ENCODE peak calls at places on chromosomes 16 and 17, in seven cellular contexts. One of them, this sample, is unnamed. For H3K9me3, the result is how much of the 10 kb centered on the place peaks cover.

GRCh38 chr16:30350134-30350871 is 4.8 kb downstream of the CD2BP2 start:
- DNase-seq in stomach: no peak
- DNase-seq in esophagus squamous epithelium: no peak
- DNase-seq in AG04450: no peak
- DNase-seq in upper lobe of right lung: no peak
- DNase-seq in ascending aorta: no peak
- DNase-seq in testis: no peak
- DNase-seq in this sample: no peak

GRCh38 chr17:1413281-1413791 is 13.3 kb upstream of the YWHAE start:
- DNase-seq in stomach: peak
- DNase-seq in esophagus squamous epithelium: no peak
- DNase-seq in AG04450: no peak
- DNase-seq in upper lobe of right lung: peak
- DNase-seq in ascending aorta: peak
- DNase-seq in testis: peak
- DNase-seq in this sample: peak

GRCh38 chr17:38528101-38528500 is 77.7 kb downstream of the SRCIN1 start:
- DNase-seq in stomach: no peak
- DNase-seq in esophagus squamous epithelium: no peak
- DNase-seq in AG04450: no peak
- DNase-seq in upper lobe of right lung: no peak
- DNase-seq in ascending aorta: no peak
- DNase-seq in testis: no peak
- DNase-seq in this sample: no peak

GRCh38 chr16:1428511-1428910 is 2.4 kb upstream of the PERCC1 start:
- DNase-seq in stomach: no peak
- DNase-seq in esophagus squamous epithelium: no peak
- DNase-seq in AG04450: no peak
- DNase-seq in upper lobe of right lung: peak
- DNase-seq in ascending aorta: no peak
- DNase-seq in testis: no peak
- DNase-seq in this sample: no peak

GRCh38 chr17:81165246-81166032 is at the start of gene PVALEF:
- DNase-seq in stomach: no peak
- DNase-seq in esophagus squamous epithelium: no peak
- DNase-seq in AG04450: no peak
- DNase-seq in upper lobe of right lung: no peak
- DNase-seq in ascending aorta: no peak
- DNase-seq in testis: no peak
- DNase-seq in this sample: no peak

GRCh38 chr16:68126395-68126794 is 41.2 kb downstream of the NFATC3 start:
- DNase-seq in stomach: no peak
- DNase-seq in esophagus squamous epithelium: no peak
- DNase-seq in AG04450: no peak
- DNase-seq in upper lobe of right lung: no peak
- DNase-seq in ascending aorta: no peak
- DNase-seq in testis: no peak
- DNase-seq in this sample: no peak

GRCh38 chr17:22671110-22671509 is 978.8 kb downstream of the KCNJ18 start:
- DNase-seq in stomach: no peak
- DNase-seq in esophagus squamous epithelium: no peak
- DNase-seq in AG04450: no peak
- DNase-seq in upper lobe of right lung: peak
- DNase-seq in ascending aorta: no peak
- DNase-seq in testis: no peak
- DNase-seq in this sample: peak

GRCh38 chr16:78383118-78383517 is 283.7 kb downstream of the WWOX start:
- DNase-seq in stomach: no peak
- DNase-seq in esophagus squamous epithelium: no peak
- DNase-seq in AG04450: no peak
- DNase-seq in upper lobe of right lung: no peak
- DNase-seq in ascending aorta: no peak
- DNase-seq in testis: no peak
- DNase-seq in this sample: no peak

GRCh38 chr17:8946476-8946875 is 19.0 kb downstream of the PIK3R5 start:
- DNase-seq in stomach: no peak
- DNase-seq in esophagus squamous epithelium: no peak
- DNase-seq in AG04450: no peak
- DNase-seq in upper lobe of right lung: no peak
- DNase-seq in ascending aorta: no peak
- DNase-seq in testis: no peak
- DNase-seq in this sample: no peak

GRCh38 chr16:19967963-19968362 is 83.3 kb upstream of the GPRC5B start:
- DNase-seq in stomach: no peak
- DNase-seq in esophagus squamous epithelium: no peak
- DNase-seq in AG04450: no peak
- DNase-seq in upper lobe of right lung: no peak
- DNase-seq in ascending aorta: no peak
- DNase-seq in testis: no peak
- DNase-seq in this sample: no peak

GRCh38 chr16:57788252-57788841 is 13.9 kb downstream of the KIFC3 start:
- DNase-seq in stomach: no peak
- DNase-seq in esophagus squamous epithelium: no peak
- DNase-seq in AG04450: no peak
- DNase-seq in upper lobe of right lung: no peak
- DNase-seq in ascending aorta: no peak
- DNase-seq in testis: peak
- DNase-seq in this sample: no peak

DNA sequence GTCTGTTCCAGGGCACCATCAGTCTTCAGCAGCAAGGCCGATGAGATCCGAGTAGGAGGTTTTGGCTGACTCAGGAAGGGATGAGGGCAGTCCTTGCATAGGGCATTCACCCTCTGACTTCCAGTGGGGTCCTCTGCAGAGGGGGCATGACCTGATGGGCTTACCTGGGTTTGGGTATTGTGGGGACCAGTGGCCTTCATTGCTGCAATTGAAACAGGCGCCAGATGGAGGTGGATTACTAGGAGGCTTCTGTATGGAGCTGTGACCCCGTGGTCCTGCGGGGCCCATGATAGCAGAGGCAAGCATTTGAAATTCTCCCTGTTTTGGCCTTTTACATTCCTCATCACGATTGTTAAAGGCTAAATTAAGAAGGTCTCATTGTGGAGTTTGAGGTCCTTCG is 2448.7 kb downstream of the TP53TG3F start:
- DNase-seq in stomach: no peak
- DNase-seq in esophagus squamous epithelium: no peak
- DNase-seq in AG04450: no peak
- DNase-seq in upper lobe of right lung: no peak
- DNase-seq in ascending aorta: no peak
- DNase-seq in testis: no peak
- DNase-seq in this sample: no peak
- H3K9me3 ChIP-seq in stomach: under half
- H3K9me3 ChIP-seq in esophagus squamous epithelium: under half
- H3K9me3 ChIP-seq in AG04450: half or more
- H3K9me3 ChIP-seq in upper lobe of right lung: under half
- H3K9me3 ChIP-seq in ascending aorta: under half
- H3K9me3 ChIP-seq in testis: under half
- H3K9me3 ChIP-seq in this sample: under half

GRCh38 chr16:56258508-56259424 is 67.5 kb downstream of the GNAO1 start:
- DNase-seq in stomach: no peak
- DNase-seq in esophagus squamous epithelium: no peak
- DNase-seq in AG04450: no peak
- DNase-seq in upper lobe of right lung: no peak
- DNase-seq in ascending aorta: no peak
- DNase-seq in testis: peak
- DNase-seq in this sample: no peak
- H3K27ac ChIP-seq in stomach: peak
- H3K27ac ChIP-seq in esophagus squamous epithelium: no peak
- H3K27ac ChIP-seq in AG04450: no peak
- H3K27ac ChIP-seq in upper lobe of right lung: no peak
- H3K27ac ChIP-seq in ascending aorta: no peak
- H3K27ac ChIP-seq in testis: peak
- H3K27ac ChIP-seq in this sample: no peak

GRCh38 chr16:83390759-83391158 is 417.0 kb upstream of the HSBP1 start:
- DNase-seq in stomach: no peak
- DNase-seq in esophagus squamous epithelium: no peak
- DNase-seq in AG04450: no peak
- DNase-seq in upper lobe of right lung: no peak
- DNase-seq in ascending aorta: no peak
- DNase-seq in testis: no peak
- DNase-seq in this sample: no peak

GRCh38 chr16:83392743-83393142 is 415.0 kb upstream of the HSBP1 start:
- DNase-seq in stomach: no peak
- DNase-seq in esophagus squamous epithelium: no peak
- DNase-seq in AG04450: no peak
- DNase-seq in upper lobe of right lung: no peak
- DNase-seq in ascending aorta: no peak
- DNase-seq in testis: no peak
- DNase-seq in this sample: no peak

GRCh38 chr16:83397601-83398000 is 410.2 kb upstream of the HSBP1 start:
- DNase-seq in stomach: no peak
- DNase-seq in esophagus squamous epithelium: no peak
- DNase-seq in AG04450: no peak
- DNase-seq in upper lobe of right lung: no peak
- DNase-seq in ascending aorta: no peak
- DNase-seq in testis: peak
- DNase-seq in this sample: no peak

GRCh38 chr16:83389751-83390150 is 418.0 kb upstream of the HSBP1 start:
- DNase-seq in stomach: no peak
- DNase-seq in esophagus squamous epithelium: no peak
- DNase-seq in AG04450: no peak
- DNase-seq in upper lobe of right lung: no peak
- DNase-seq in ascending aorta: no peak
- DNase-seq in testis: no peak
- DNase-seq in this sample: no peak

DNA sequence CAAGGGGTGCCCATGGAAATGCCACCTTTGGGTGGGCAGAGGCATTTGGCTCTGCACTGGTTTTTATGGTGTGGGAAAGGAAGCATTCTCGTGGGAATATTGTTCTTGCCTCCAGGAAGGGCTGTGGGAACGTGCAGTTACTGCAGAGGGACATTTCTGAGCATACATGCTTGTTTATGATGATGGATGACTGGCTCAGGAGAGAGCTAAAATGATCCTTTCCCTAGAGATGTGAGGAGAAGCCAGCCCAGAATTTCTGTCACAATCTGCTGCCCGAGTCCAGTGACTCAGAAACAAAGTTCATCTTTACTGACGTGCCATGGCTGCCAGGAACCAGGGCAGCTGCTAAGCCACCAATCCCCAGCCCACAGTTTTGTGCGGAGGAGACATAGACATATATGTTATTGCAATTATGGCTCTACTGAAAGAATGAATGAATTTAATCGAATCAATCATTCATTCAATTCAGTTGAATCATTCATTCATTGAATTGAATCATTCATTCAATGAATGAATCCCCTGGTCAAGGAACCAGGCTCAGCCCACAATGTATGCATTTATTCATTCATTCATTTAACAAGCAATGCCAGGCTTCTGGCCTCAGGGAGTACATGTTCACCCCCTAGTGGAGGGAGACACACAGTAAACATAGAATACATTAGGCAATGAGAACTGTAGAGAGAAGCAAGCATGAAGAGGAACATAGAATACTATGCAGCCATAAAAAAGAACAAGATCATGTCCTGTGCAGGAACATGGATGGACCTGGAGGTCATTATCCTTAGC is 414.4 kb upstream of the HSBP1 start:
- DNase-seq in stomach: no peak
- DNase-seq in esophagus squamous epithelium: no peak
- DNase-seq in AG04450: no peak
- DNase-seq in upper lobe of right lung: no peak
- DNase-seq in ascending aorta: peak
- DNase-seq in testis: no peak
- DNase-seq in this sample: no peak
- TF ChIP-seq CTCF in stomach: no peak
- TF ChIP-seq CTCF in esophagus squamous epithelium: no peak
- TF ChIP-seq CTCF in AG04450: no peak
- TF ChIP-seq CTCF in upper lobe of right lung: no peak
- TF ChIP-seq CTCF in ascending aorta: peak
- TF ChIP-seq CTCF in testis: no peak
- TF ChIP-seq CTCF in this sample: no peak

DNA sequence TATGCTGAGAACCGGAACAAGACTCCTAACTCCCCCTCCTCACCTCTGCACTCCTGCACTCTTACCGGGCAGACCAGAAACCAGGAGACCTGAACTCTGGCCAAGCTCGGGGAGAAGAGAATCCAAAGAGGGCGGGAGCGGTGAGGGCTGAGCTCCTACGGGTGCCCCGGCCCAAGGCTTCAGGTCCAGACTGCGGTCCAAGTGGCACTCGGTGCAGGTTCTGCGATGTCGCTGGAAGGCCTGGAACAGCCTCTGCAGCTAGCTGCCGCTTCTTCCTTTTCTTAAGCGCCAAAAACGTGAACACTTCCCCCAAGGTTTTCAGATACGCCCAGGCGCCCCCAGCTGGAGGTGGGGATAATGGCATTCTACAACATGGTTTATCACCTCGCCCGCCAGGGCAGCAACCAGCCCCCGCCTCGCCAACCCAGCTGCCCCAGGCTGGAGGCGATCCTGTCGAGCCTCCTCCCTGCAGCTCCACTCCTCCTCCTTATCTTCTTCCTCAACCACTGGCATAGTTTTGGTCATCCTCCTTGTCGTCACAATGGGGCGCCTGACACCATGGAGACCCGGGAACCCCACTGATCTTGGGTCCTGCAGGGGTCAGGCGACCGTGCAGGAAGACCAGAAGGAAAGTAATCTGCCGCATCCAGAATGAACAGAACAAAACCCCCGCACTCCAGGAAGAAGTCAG is 1735.9 kb downstream of the TP53TG3F start:
- DNase-seq in stomach: no peak
- DNase-seq in esophagus squamous epithelium: no peak
- DNase-seq in AG04450: no peak
- DNase-seq in upper lobe of right lung: peak
- DNase-seq in ascending aorta: no peak
- DNase-seq in testis: no peak
- DNase-seq in this sample: no peak
- H3K9me3 ChIP-seq in stomach: under half
- H3K9me3 ChIP-seq in esophagus squamous epithelium: under half
- H3K9me3 ChIP-seq in AG04450: half or more
- H3K9me3 ChIP-seq in upper lobe of right lung: under half
- H3K9me3 ChIP-seq in ascending aorta: under half
- H3K9me3 ChIP-seq in testis: under half
- H3K9me3 ChIP-seq in this sample: under half

GRCh38 chr17:21078056-21078825 is 35.4 kb upstream of the USP22 start:
- DNase-seq in stomach: no peak
- DNase-seq in esophagus squamous epithelium: no peak
- DNase-seq in AG04450: no peak
- DNase-seq in upper lobe of right lung: no peak
- DNase-seq in ascending aorta: no peak
- DNase-seq in testis: no peak
- DNase-seq in this sample: no peak

GRCh38 chr17:21076242-21076641 is 33.4 kb upstream of the USP22 start:
- DNase-seq in stomach: no peak
- DNase-seq in esophagus squamous epithelium: no peak
- DNase-seq in AG04450: no peak
- DNase-seq in upper lobe of right lung: no peak
- DNase-seq in ascending aorta: no peak
- DNase-seq in testis: no peak
- DNase-seq in this sample: no peak

GRCh38 chr17:21077286-21077685 is 34.5 kb upstream of the USP22 start:
- DNase-seq in stomach: no peak
- DNase-seq in esophagus squamous epithelium: no peak
- DNase-seq in AG04450: no peak
- DNase-seq in upper lobe of right lung: no peak
- DNase-seq in ascending aorta: no peak
- DNase-seq in testis: no peak
- DNase-seq in this sample: no peak

GRCh38 chr17:21075739-21076085 is 32.9 kb upstream of the USP22 start:
- DNase-seq in stomach: no peak
- DNase-seq in esophagus squamous epithelium: no peak
- DNase-seq in AG04450: no peak
- DNase-seq in upper lobe of right lung: no peak
- DNase-seq in ascending aorta: no peak
- DNase-seq in testis: no peak
- DNase-seq in this sample: no peak

GRCh38 chr17:21072623-21073278 is 29.9 kb upstream of the USP22 start:
- DNase-seq in stomach: no peak
- DNase-seq in esophagus squamous epithelium: no peak
- DNase-seq in AG04450: no peak
- DNase-seq in upper lobe of right lung: no peak
- DNase-seq in ascending aorta: no peak
- DNase-seq in testis: no peak
- DNase-seq in this sample: no peak
- H3K27ac ChIP-seq in stomach: no peak
- H3K27ac ChIP-seq in esophagus squamous epithelium: no peak
- H3K27ac ChIP-seq in AG04450: no peak
- H3K27ac ChIP-seq in upper lobe of right lung: no peak
- H3K27ac ChIP-seq in ascending aorta: no peak
- H3K27ac ChIP-seq in testis: no peak
- H3K27ac ChIP-seq in this sample: no peak

This sample was measured in right lobe of liver.